ENCODE peak calls at places on chromosome 16, in nine cellular contexts. F, H, D, V, K, U, I, Z and Y are unnamed samples.
A peak's percentile ranks its signal among the peaks of the same experiment; 100 is the strongest.

GRCh38 chr16:86713021-86713631 is 134.8 kb downstream of the FOXL1 start:
- DNase-seq in F (no peak), H (no peak), D (no peak), V (no peak), K (no peak), U (no peak), I (no peak), Z (no peak), Y (no peak)

GRCh38 chr16:20871935-20872815 is 28.0 kb downstream of the DCUN1D3 start:
- DNase-seq in F (no peak), H (no peak), D (no peak), V (no peak), K (no peak), U (no peak), I (no peak), Z (no peak), Y (no peak)

GRCh38 chr16:1572664-1573063 is 39.2 kb downstream of the TMEM204 start:
- DNase-seq in F (no peak), H (no peak), D (peak; percentile 8), V (no peak), K (no peak), U (no peak), I (no peak), Z (no peak), Y (no peak)

GRCh38 chr16:51181495-51181795 is 30.4 kb upstream of the SALL1 start:
- DNase-seq in F (no peak), H (no peak), D (peak; percentile 69), V (no peak), K (no peak), U (no peak), I (no peak), Z (no peak), Y (no peak)

GRCh38 chr16:46747777-46748651 is at the start of gene MYLK3:
- DNase-seq in F (no peak), H (no peak), D (peak; percentile 42), V (no peak), K (no peak), U (no peak), I (peak; percentile 46), Z (no peak), Y (no peak)

GRCh38 chr16:88484505-88485365 is 31.7 kb downstream of the ZFPM1 start:
- DNase-seq in F (no peak), H (no peak), D (no peak), V (no peak), K (no peak), U (no peak), I (no peak), Z (no peak), Y (no peak)

GRCh38 chr16:74740795-74741304 is 33.8 kb downstream of the FA2H start:
- DNase-seq in F (no peak), H (no peak), D (peak; percentile 36), V (no peak), K (peak; percentile 62), U (no peak), I (no peak), Z (no peak), Y (no peak)

GRCh38 chr16:4402439-4403132 is 13.8 kb downstream of the CORO7 start:
- DNase-seq in F (peak; percentile 54), H (peak; percentile 54), D (peak; percentile 78), V (no peak), K (peak; percentile 88), U (no peak), I (peak; percentile 86), Z (peak; percentile 38), Y (no peak)

GRCh38 chr16:47143329-47143676 is 442 bp downstream of the NETO2 start:
- DNase-seq in F (peak; percentile 56), H (peak; percentile 50), D (peak; percentile 75), V (no peak), K (peak; percentile 66), U (no peak), I (peak; percentile 80), Z (peak; percentile 64), Y (no peak)

GRCh38 chr16:69823831-69824563 is 61.9 kb downstream of the WWP2 start:
- DNase-seq in F (no peak), H (no peak), D (no peak), V (no peak), K (no peak), U (no peak), I (peak; percentile 51), Z (no peak), Y (no peak)

GRCh38 chr16:89038221-89038721 is 55.4 kb upstream of the ACSF3 start:
- DNase-seq in F (no peak), H (no peak), D (no peak), V (no peak), K (peak; percentile 12), U (no peak), I (no peak), Z (no peak), Y (no peak)